ENCODE peak calls at places on chromosomes 12 and 14, in four cellular contexts. S, Z, G and T are unnamed samples.

GRCh38 chr14:80930836-80931389 is 10.6 kb downstream of the CEP128 start:
- DNase-seq in S (peak; percentile 70), Z (peak; percentile 69), G (no peak), T (no peak)

GRCh38 chr14:76551906-76552305 is 176.0 kb downstream of the ESRRB start:
- DNase-seq in S (no peak), Z (no peak), G (no peak), T (no peak)

GRCh38 chr12:47602330-47602729 is 103.5 kb downstream of the RPAP3 start:
- DNase-seq in S (no peak), Z (no peak), G (peak; percentile 42), T (no peak)

GRCh38 chr12:43847427-43847826 is 11.5 kb downstream of the TMEM117 start:
- DNase-seq in S (no peak), Z (peak; percentile 27), G (peak; percentile 40), T (peak; percentile 7)

GRCh38 chr12:8038659-8039114 is 6.2 kb downstream of the FOXJ2 start:
- DNase-seq in S (peak; percentile 15), Z (peak; percentile 51), G (no peak), T (no peak)

GRCh38 chr12:131074221-131075083 is 120.7 kb downstream of the ADGRD1 start:
- DNase-seq in S (no peak), Z (no peak), G (no peak), T (peak; percentile 20)

GRCh38 chr12:124388679-124389536 is 94.0 kb downstream of the RFLNA start:
- DNase-seq in S (peak; percentile 63), Z (peak; percentile 88), G (peak; percentile 59), T (peak; percentile 71)

GRCh38 chr12:3770891-3771290 is 18.0 kb upstream of the CRACR2A start:
- DNase-seq in S (no peak), Z (peak; percentile 84), G (no peak), T (peak; percentile 18)

GRCh38 chr12:56723889-56724659 is 1.0 kb downstream of the NACA start:
- DNase-seq in S (peak; percentile 48), Z (peak; percentile 91), G (peak; percentile 18), T (peak; percentile 29)

GRCh38 chr12:1590083-1590979 is 4.0 kb downstream of the FBXL14 start:
- DNase-seq in S (no peak), Z (peak; percentile 78), G (no peak), T (no peak)

GRCh38 chr12:46503637-46504036 is 131.1 kb upstream of the SLC38A2 start:
- DNase-seq in S (no peak), Z (no peak), G (no peak), T (no peak)

GRCh38 chr14:100239200-100239839 is 376 bp downstream of the YY1 start:
- DNase-seq in S (no peak), Z (no peak), G (no peak), T (no peak)

GRCh38 chr14:77305696-77306095 is 15.0 kb downstream of the POMT2 start:
- DNase-seq in S (no peak), Z (no peak), G (no peak), T (no peak)

GRCh38 chr14:98278805-98279204 is 993.2 kb downstream of the BCL11B start:
- DNase-seq in S (no peak), Z (no peak), G (no peak), T (no peak)

GRCh38 chr12:42686514-42687172 is 97.1 kb upstream of the PRICKLE1 start:
- DNase-seq in S (no peak), Z (peak; percentile 48), G (no peak), T (no peak)

GRCh38 chr14:78933948-78934524 is 763.9 kb downstream of the NRXN3 start:
- DNase-seq in S (peak; percentile 18), Z (peak; percentile 50), G (no peak), T (peak; percentile 38)

GRCh38 chr14:63551338-63551737 is 8.2 kb upstream of the PPP2R5E start:
- DNase-seq in S (no peak), Z (no peak), G (no peak), T (no peak)

GRCh38 chr14:103801459-103801858 is 45.9 kb downstream of the PPP1R13B start:
- DNase-seq in S (no peak), Z (peak; percentile 53), G (no peak), T (no peak)

GRCh38 chr14:94129758-94130414 is 482 bp upstream of the IFI27L2 start:
- DNase-seq in S (no peak), Z (peak; percentile 53), G (no peak), T (peak; percentile 40)

GRCh38 chr12:18683603-18684002 is 54.2 kb downstream of the PLCZ1 start:
- DNase-seq in S (no peak), Z (peak; percentile 5), G (peak; percentile 20), T (no peak)

GRCh38 chr12:117040496-117040895 is 58.7 kb downstream of the TESC start:
- DNase-seq in S (no peak), Z (no peak), G (no peak), T (no peak)

GRCh38 chr14:102910442-102910841 is 12.0 kb upstream of the AMN start:
- DNase-seq in S (no peak), Z (no peak), G (no peak), T (no peak)

GRCh38 chr12:66025477-66025876 is 105.1 kb downstream of the LLPH start:
- DNase-seq in S (no peak), Z (no peak), G (no peak), T (no peak)

GRCh38 chr14:51609987-51610283 is 41.8 kb upstream of the FRMD6 start:
- DNase-seq in S (no peak), Z (peak; percentile 65), G (no peak), T (peak; percentile 15)

GRCh38 chr12:31797230-31797872 is 68.5 kb upstream of the AMN1 start:
- DNase-seq in S (no peak), Z (no peak), G (no peak), T (no peak)

GRCh38 chr14:81655423-81656314 is 122.0 kb upstream of the SEL1L start:
- DNase-seq in S (no peak), Z (no peak), G (no peak), T (no peak)

GRCh38 chr12:122837306-122838265 is 2.3 kb downstream of the HIP1R start:
- DNase-seq in S (no peak), Z (no peak), G (no peak), T (peak; percentile 52)

GRCh38 chr14:36067428-36068187 is 108.9 kb downstream of the PTCSC3 start:
- DNase-seq in S (no peak), Z (no peak), G (no peak), T (no peak)

GRCh38 chr14:33938131-33938949 is 12.5 kb downstream of the EGLN3 start:
- DNase-seq in S (no peak), Z (no peak), G (no peak), T (peak; percentile 72)

GRCh38 chr12:3990356-3990975 is 117.3 kb upstream of the PARP11 start:
- DNase-seq in S (no peak), Z (no peak), G (no peak), T (no peak)

GRCh38 chr12:124489220-124489619 is 78.2 kb downstream of the NCOR2 start:
- DNase-seq in S (no peak), Z (no peak), G (no peak), T (no peak)

GRCh38 chr12:42663621-42664020 is 74.1 kb upstream of the PRICKLE1 start:
- DNase-seq in S (no peak), Z (no peak), G (no peak), T (no peak)

GRCh38 chr12:113040722-113041168 is 15.8 kb upstream of the DTX1 start:
- DNase-seq in S (no peak), Z (peak; percentile 31), G (no peak), T (peak; percentile 54)

GRCh38 chr14:68733086-68733621 is 59.7 kb downstream of the ZFP36L1 start:
- DNase-seq in S (no peak), Z (no peak), G (no peak), T (no peak)

GRCh38 chr12:45298721-45299120 is 82.8 kb downstream of the ANO6 start:
- DNase-seq in S (no peak), Z (no peak), G (no peak), T (no peak)